ENCODE peak calls at places on chromosomes 11 and 22, in five cellular contexts. One of them, this sample, is unnamed.

GRCh38 chr11:103091441-103091809 is 535 bp downstream of the DCUN1D5 start:
- DNase-seq in activated CD8-positive, alpha-beta memory T cell treated with anti-CD3 and anti-CD28 coated beads for 1 hour: no peak
- DNase-seq in tibial nerve: peak
- DNase-seq in renal cortical epithelial cell: peak
- DNase-seq in T-helper 2 cell: peak
- DNase-seq in this sample: no peak

GRCh38 chr22:42169055-42169469 is 38.5 kb upstream of the CYP2D6 start:
- DNase-seq in activated CD8-positive, alpha-beta memory T cell treated with anti-CD3 and anti-CD28 coated beads for 1 hour: peak
- DNase-seq in T-helper 2 cell: peak
- DNase-seq in tibial nerve: peak
- DNase-seq in renal cortical epithelial cell: peak
- DNase-seq in this sample: no peak

GRCh38 chr11:75921808-75922207 is 106.8 kb downstream of the UVRAG start:
- DNase-seq in activated CD8-positive, alpha-beta memory T cell treated with anti-CD3 and anti-CD28 coated beads for 1 hour: no peak
- DNase-seq in tibial nerve: no peak
- DNase-seq in T-helper 2 cell: no peak
- DNase-seq in renal cortical epithelial cell: no peak
- DNase-seq in this sample: no peak

GRCh38 chr11:65133724-65134123 is 595 bp downstream of the SYVN1 start:
- DNase-seq in activated CD8-positive, alpha-beta memory T cell treated with anti-CD3 and anti-CD28 coated beads for 1 hour: no peak
- DNase-seq in renal cortical epithelial cell: no peak
- DNase-seq in T-helper 2 cell: no peak
- DNase-seq in tibial nerve: no peak
- DNase-seq in this sample: no peak

GRCh38 chr11:4436424-4436823 is 12.7 kb upstream of the OR52K2 start:
- DNase-seq in activated CD8-positive, alpha-beta memory T cell treated with anti-CD3 and anti-CD28 coated beads for 1 hour: no peak
- DNase-seq in tibial nerve: no peak
- DNase-seq in T-helper 2 cell: no peak
- DNase-seq in renal cortical epithelial cell: no peak
- DNase-seq in this sample: no peak

GRCh38 chr22:49951001-49951677 is 9.4 kb upstream of the PIM3 start:
- DNase-seq in T-helper 2 cell: no peak
- DNase-seq in tibial nerve: no peak
- DNase-seq in renal cortical epithelial cell: peak
- DNase-seq in activated CD8-positive, alpha-beta memory T cell treated with anti-CD3 and anti-CD28 coated beads for 1 hour: no peak
- DNase-seq in this sample: no peak

GRCh38 chr22:37179622-37180420 is 8.2 kb downstream of the C1QTNF6 start:
- DNase-seq in renal cortical epithelial cell: no peak
- DNase-seq in T-helper 2 cell: no peak
- DNase-seq in activated CD8-positive, alpha-beta memory T cell treated with anti-CD3 and anti-CD28 coated beads for 1 hour: no peak
- DNase-seq in tibial nerve: no peak
- DNase-seq in this sample: no peak

GRCh38 chr11:65419773-65420481 is 2.7 kb upstream of the NEAT1 start:
- DNase-seq in activated CD8-positive, alpha-beta memory T cell treated with anti-CD3 and anti-CD28 coated beads for 1 hour: no peak
- DNase-seq in T-helper 2 cell: peak
- DNase-seq in renal cortical epithelial cell: peak
- DNase-seq in tibial nerve: peak
- DNase-seq in this sample: no peak

GRCh38 chr11:20022363-20023081 is 137.8 kb downstream of the DBX1 start:
- DNase-seq in activated CD8-positive, alpha-beta memory T cell treated with anti-CD3 and anti-CD28 coated beads for 1 hour: no peak
- DNase-seq in T-helper 2 cell: no peak
- DNase-seq in renal cortical epithelial cell: peak
- DNase-seq in tibial nerve: no peak
- DNase-seq in this sample: no peak

GRCh38 chr11:104142701-104143100 is 21.2 kb downstream of the PDGFD start:
- DNase-seq in renal cortical epithelial cell: no peak
- DNase-seq in activated CD8-positive, alpha-beta memory T cell treated with anti-CD3 and anti-CD28 coated beads for 1 hour: no peak
- DNase-seq in T-helper 2 cell: no peak
- DNase-seq in tibial nerve: no peak
- DNase-seq in this sample: no peak

GRCh38 chr11:5596611-5597201 is at the start of gene TRIM6:
- DNase-seq in activated CD8-positive, alpha-beta memory T cell treated with anti-CD3 and anti-CD28 coated beads for 1 hour: no peak
- DNase-seq in T-helper 2 cell: no peak
- DNase-seq in renal cortical epithelial cell: peak
- DNase-seq in tibial nerve: peak
- DNase-seq in this sample: no peak

GRCh38 chr22:35299217-35299716 is 427 bp upstream of the TOM1 start:
- DNase-seq in tibial nerve: no peak
- DNase-seq in T-helper 2 cell: no peak
- DNase-seq in activated CD8-positive, alpha-beta memory T cell treated with anti-CD3 and anti-CD28 coated beads for 1 hour: peak
- DNase-seq in renal cortical epithelial cell: peak
- DNase-seq in this sample: no peak

GRCh38 chr11:65720237-65720934 is at the start of gene RNASEH2C:
- DNase-seq in activated CD8-positive, alpha-beta memory T cell treated with anti-CD3 and anti-CD28 coated beads for 1 hour: peak
- DNase-seq in T-helper 2 cell: peak
- DNase-seq in tibial nerve: peak
- DNase-seq in renal cortical epithelial cell: peak
- DNase-seq in this sample: peak

GRCh38 chr11:13837286-13837685 is 125.2 kb upstream of the SPON1 start:
- DNase-seq in activated CD8-positive, alpha-beta memory T cell treated with anti-CD3 and anti-CD28 coated beads for 1 hour: no peak
- DNase-seq in tibial nerve: no peak
- DNase-seq in renal cortical epithelial cell: peak
- DNase-seq in T-helper 2 cell: no peak
- DNase-seq in this sample: no peak

GRCh38 chr22:49959782-49960158 is 802 bp upstream of the PIM3 start:
- DNase-seq in T-helper 2 cell: no peak
- DNase-seq in tibial nerve: no peak
- DNase-seq in activated CD8-positive, alpha-beta memory T cell treated with anti-CD3 and anti-CD28 coated beads for 1 hour: no peak
- DNase-seq in renal cortical epithelial cell: peak
- DNase-seq in this sample: no peak

GRCh38 chr11:27328602-27329001 is 34.4 kb downstream of the CCDC34 start:
- DNase-seq in activated CD8-positive, alpha-beta memory T cell treated with anti-CD3 and anti-CD28 coated beads for 1 hour: no peak
- DNase-seq in renal cortical epithelial cell: peak
- DNase-seq in T-helper 2 cell: no peak
- DNase-seq in tibial nerve: no peak
- DNase-seq in this sample: no peak

GRCh38 chr11:84249344-84250135 is 963.4 kb upstream of the CCDC90B start:
- DNase-seq in activated CD8-positive, alpha-beta memory T cell treated with anti-CD3 and anti-CD28 coated beads for 1 hour: no peak
- DNase-seq in T-helper 2 cell: no peak
- DNase-seq in renal cortical epithelial cell: peak
- DNase-seq in tibial nerve: no peak
- DNase-seq in this sample: no peak

GRCh38 chr22:37880668-37881440 is 25.2 kb upstream of the MICALL1 start:
- DNase-seq in tibial nerve: no peak
- DNase-seq in activated CD8-positive, alpha-beta memory T cell treated with anti-CD3 and anti-CD28 coated beads for 1 hour: no peak
- DNase-seq in T-helper 2 cell: no peak
- DNase-seq in renal cortical epithelial cell: no peak
- DNase-seq in this sample: no peak

GRCh38 chr11:853682-854448 is 11.2 kb downstream of the TSPAN4 start:
- DNase-seq in T-helper 2 cell: no peak
- DNase-seq in activated CD8-positive, alpha-beta memory T cell treated with anti-CD3 and anti-CD28 coated beads for 1 hour: no peak
- DNase-seq in tibial nerve: no peak
- DNase-seq in renal cortical epithelial cell: no peak
- DNase-seq in this sample: no peak

GRCh38 chr11:127307700-127308099 is 307.1 kb upstream of the KIRREL3 start:
- DNase-seq in tibial nerve: no peak
- DNase-seq in activated CD8-positive, alpha-beta memory T cell treated with anti-CD3 and anti-CD28 coated beads for 1 hour: no peak
- DNase-seq in renal cortical epithelial cell: no peak
- DNase-seq in T-helper 2 cell: no peak
- DNase-seq in this sample: no peak

GRCh38 chr11:16881766-16882165 is 132.4 kb downstream of the PLEKHA7 start:
- DNase-seq in renal cortical epithelial cell: no peak
- DNase-seq in activated CD8-positive, alpha-beta memory T cell treated with anti-CD3 and anti-CD28 coated beads for 1 hour: no peak
- DNase-seq in T-helper 2 cell: no peak
- DNase-seq in tibial nerve: no peak
- DNase-seq in this sample: no peak

GRCh38 chr11:125376117-125376516 is 119.9 kb downstream of the FEZ1 start:
- DNase-seq in renal cortical epithelial cell: peak
- DNase-seq in activated CD8-positive, alpha-beta memory T cell treated with anti-CD3 and anti-CD28 coated beads for 1 hour: no peak
- DNase-seq in tibial nerve: no peak
- DNase-seq in T-helper 2 cell: no peak
- DNase-seq in this sample: no peak

GRCh38 chr11:112159098-112159761 is 4.7 kb downstream of the IL18 start:
- DNase-seq in tibial nerve: no peak
- DNase-seq in T-helper 2 cell: no peak
- DNase-seq in renal cortical epithelial cell: peak
- DNase-seq in activated CD8-positive, alpha-beta memory T cell treated with anti-CD3 and anti-CD28 coated beads for 1 hour: no peak
- DNase-seq in this sample: no peak

GRCh38 chr22:22034469-22035132 is 52.0 kb upstream of the TOP3B start:
- DNase-seq in tibial nerve: no peak
- DNase-seq in activated CD8-positive, alpha-beta memory T cell treated with anti-CD3 and anti-CD28 coated beads for 1 hour: no peak
- DNase-seq in renal cortical epithelial cell: no peak
- DNase-seq in T-helper 2 cell: no peak
- DNase-seq in this sample: no peak

GRCh38 chr22:48742556-48743343 is 1084.9 kb downstream of the BRD1 start:
- DNase-seq in tibial nerve: no peak
- DNase-seq in renal cortical epithelial cell: no peak
- DNase-seq in T-helper 2 cell: no peak
- DNase-seq in activated CD8-positive, alpha-beta memory T cell treated with anti-CD3 and anti-CD28 coated beads for 1 hour: no peak
- DNase-seq in this sample: no peak

GRCh38 chr11:70055444-70055843 is 22.7 kb upstream of the ANO1 start:
- DNase-seq in renal cortical epithelial cell: no peak
- DNase-seq in tibial nerve: no peak
- DNase-seq in activated CD8-positive, alpha-beta memory T cell treated with anti-CD3 and anti-CD28 coated beads for 1 hour: no peak
- DNase-seq in T-helper 2 cell: no peak
- DNase-seq in this sample: no peak

GRCh38 chr11:122354029-122354697 is 238.1 kb upstream of the BLID start:
- DNase-seq in renal cortical epithelial cell: no peak
- DNase-seq in T-helper 2 cell: no peak
- DNase-seq in tibial nerve: no peak
- DNase-seq in activated CD8-positive, alpha-beta memory T cell treated with anti-CD3 and anti-CD28 coated beads for 1 hour: no peak
- DNase-seq in this sample: no peak

GRCh38 chr11:68976095-68976494 is 4.7 kb downstream of the MRGPRD start:
- DNase-seq in renal cortical epithelial cell: no peak
- DNase-seq in activated CD8-positive, alpha-beta memory T cell treated with anti-CD3 and anti-CD28 coated beads for 1 hour: no peak
- DNase-seq in T-helper 2 cell: no peak
- DNase-seq in tibial nerve: no peak
- DNase-seq in this sample: no peak

This sample was measured in GOT3.